ENCODE peak calls at places on chromosomes 1 and 21, in four cellular contexts. One of them, this sample, is unnamed.

GRCh38 chr1:11806307-11806936 is 431 bp downstream of the CLCN6 start:
- DNase-seq in HepG2: no peak
- DNase-seq in HCT116: no peak
- DNase-seq in A549: no peak
- DNase-seq in this sample: peak; percentile 33

GRCh38 chr1:116711061-116711582 is 43.1 kb upstream of the CD2 start:
- DNase-seq in A549: no peak
- DNase-seq in HCT116: no peak
- DNase-seq in HepG2: no peak
- DNase-seq in this sample: peak; percentile 14

GRCh38 chr21:42308914-42309752 is 6.1 kb downstream of the TFF3 start:
- DNase-seq in HCT116: no peak
- DNase-seq in HepG2: no peak
- DNase-seq in A549: no peak
- DNase-seq in this sample: no peak

GRCh38 chr1:212699104-212699838 is 369 bp downstream of the BATF3 start:
- DNase-seq in HepG2: peak; percentile 16
- DNase-seq in A549: peak; percentile 72
- DNase-seq in HCT116: peak; percentile 27
- DNase-seq in this sample: peak; percentile 75

GRCh38 chr1:209583408-209583807 is at the start of gene CAMK1G:
- DNase-seq in A549: no peak
- DNase-seq in HCT116: no peak
- DNase-seq in HepG2: no peak
- DNase-seq in this sample: no peak

GRCh38 chr1:1371354-1371740 is 3.7 kb downstream of the AURKAIP1 start:
- DNase-seq in A549: no peak
- DNase-seq in HCT116: no peak
- DNase-seq in HepG2: no peak
- DNase-seq in this sample: peak; percentile 94

GRCh38 chr1:170200665-170201397 is 55.1 kb downstream of the NTMT2 start:
- DNase-seq in A549: no peak
- DNase-seq in HCT116: no peak
- DNase-seq in HepG2: no peak
- DNase-seq in this sample: no peak

GRCh38 chr1:203153051-203153988 is 22.3 kb downstream of the MYBPH start:
- DNase-seq in HCT116: no peak
- DNase-seq in HepG2: no peak
- DNase-seq in A549: no peak
- DNase-seq in this sample: no peak

GRCh38 chr1:29481031-29481430 is 244.7 kb downstream of the PTPRU start:
- DNase-seq in HCT116: no peak
- DNase-seq in HepG2: no peak
- DNase-seq in A549: no peak
- DNase-seq in this sample: no peak

GRCh38 chr21:42735061-42735460 is 81.6 kb downstream of the PDE9A start:
- DNase-seq in HepG2: no peak
- DNase-seq in A549: no peak
- DNase-seq in HCT116: no peak
- DNase-seq in this sample: no peak

GRCh38 chr1:185917646-185918045 is 183.5 kb downstream of the HMCN1 start:
- DNase-seq in A549: peak; percentile 14
- DNase-seq in HepG2: no peak
- DNase-seq in HCT116: no peak
- DNase-seq in this sample: peak; percentile 25
- TF ChIP-seq CTCF in A549: no peak
- TF ChIP-seq CTCF in HepG2: no peak
- TF ChIP-seq CTCF in HCT116: no peak
- TF ChIP-seq CTCF in this sample: no peak

GRCh38 chr1:89870998-89871397 is 50.2 kb downstream of the LRRC8D start:
- DNase-seq in HepG2: peak; percentile 76
- DNase-seq in A549: no peak
- DNase-seq in HCT116: no peak
- DNase-seq in this sample: no peak
- TF ChIP-seq MAX in HepG2: no peak
- TF ChIP-seq MAX in A549: no peak
- TF ChIP-seq MAX in HCT116: no peak
- TF ChIP-seq MAX in this sample: no peak

DNA sequence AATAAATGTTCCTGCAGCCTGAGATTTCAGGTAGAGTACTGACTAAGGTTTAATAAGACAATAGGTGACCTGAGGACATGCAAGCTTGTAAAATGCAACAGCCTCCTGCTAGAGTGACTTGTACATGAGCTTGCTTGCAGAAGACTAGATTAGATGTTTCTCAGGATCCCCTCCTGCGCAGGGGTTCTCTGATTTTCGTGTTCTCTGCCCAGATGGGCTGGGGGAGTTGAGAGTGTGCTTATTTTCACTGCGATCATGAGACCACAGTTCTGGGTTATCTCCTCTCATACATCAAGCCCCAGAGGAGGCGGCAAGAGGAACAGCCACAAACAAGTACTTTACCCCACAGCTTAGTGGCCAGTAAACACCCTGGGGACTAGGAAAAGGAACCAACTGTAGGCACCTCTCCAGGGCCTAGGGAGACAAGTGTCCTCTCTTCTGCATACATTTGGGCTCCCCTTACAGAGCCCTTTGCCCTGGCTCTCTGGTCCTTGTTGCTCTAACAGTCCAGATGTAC is 8.0 kb downstream of the TMEM81 start:
- DNase-seq in HCT116: no peak
- DNase-seq in A549: no peak
- DNase-seq in HepG2: no peak
- DNase-seq in this sample: peak; percentile 73
- H3K4me3 ChIP-seq in HCT116: no peak overlapping the region
- H3K4me3 ChIP-seq in A549: no peak overlapping the region
- H3K4me3 ChIP-seq in HepG2: no peak overlapping the region
- H3K4me3 ChIP-seq in this sample: no peak overlapping the region

DNA sequence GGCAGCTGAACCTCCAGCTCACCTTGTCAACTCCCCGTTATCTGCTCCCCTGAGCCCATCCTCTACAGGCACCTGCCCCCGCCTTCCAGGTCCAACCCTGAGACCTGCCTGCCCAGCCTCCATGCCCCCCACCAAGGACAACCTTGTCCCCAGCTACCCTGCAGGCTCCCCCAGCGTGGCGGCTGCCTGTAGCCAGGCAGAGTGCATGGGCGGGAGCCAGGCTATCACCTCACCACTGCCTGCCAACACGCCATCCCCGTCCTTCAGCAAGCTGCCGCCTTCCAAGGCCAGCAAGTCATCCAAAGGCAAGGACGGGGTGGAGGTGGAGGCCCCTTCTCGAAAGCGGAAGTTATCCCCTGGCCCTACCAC is 3.0 kb upstream of the CYB561D1 start:
- DNase-seq in A549: no peak
- DNase-seq in HCT116: no peak
- DNase-seq in HepG2: no peak
- DNase-seq in this sample: no peak
- TF ChIP-seq CTCF in A549: no peak
- TF ChIP-seq CTCF in HCT116: no peak
- TF ChIP-seq CTCF in HepG2: no peak
- TF ChIP-seq CTCF in this sample: no peak

DNA sequence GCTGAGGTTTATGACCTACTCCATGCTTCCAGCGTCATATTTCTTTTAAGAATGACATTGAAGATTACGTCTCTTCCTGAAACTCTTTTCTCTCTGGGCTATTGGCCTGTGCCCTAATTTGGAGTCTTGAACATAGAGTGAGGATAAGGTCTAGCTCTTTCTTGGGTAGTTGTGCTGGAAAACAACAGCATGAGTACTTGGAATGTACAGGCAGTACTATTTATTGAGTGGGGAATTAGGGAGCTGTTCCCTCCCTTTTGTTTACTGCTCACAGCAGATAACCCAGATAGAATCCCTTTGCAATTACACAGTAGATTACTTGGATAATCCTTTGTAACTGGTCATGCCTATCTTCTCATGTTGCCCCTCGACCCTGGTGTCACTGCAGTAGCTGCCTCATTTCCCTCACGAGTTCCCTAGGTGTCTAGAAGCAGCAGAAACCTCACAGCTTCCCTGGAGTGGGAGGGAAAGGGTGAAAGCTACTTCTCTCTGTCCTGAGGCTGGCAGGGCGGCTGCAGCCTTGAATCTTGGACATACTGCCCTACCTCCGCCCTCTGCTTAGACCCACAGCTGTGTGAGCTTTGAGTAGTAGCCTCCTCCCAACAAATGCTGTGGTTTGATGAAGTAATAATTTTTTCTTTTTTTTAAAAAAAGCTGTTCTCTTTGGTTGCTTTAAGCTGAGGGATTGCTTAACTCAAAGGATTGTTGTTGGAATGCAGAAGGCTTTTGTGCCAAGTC is 70.5 kb downstream of the FGGY start:
- DNase-seq in HCT116: no peak
- DNase-seq in A549: no peak
- DNase-seq in HepG2: no peak
- DNase-seq in this sample: peak; percentile 77
- TF ChIP-seq MAX in HCT116: no peak
- TF ChIP-seq MAX in A549: no peak
- TF ChIP-seq MAX in HepG2: no peak
- TF ChIP-seq MAX in this sample: peak; percentile 17

GRCh38 chr1:43970502-43970901 is 692 bp downstream of the DPH2 start:
- DNase-seq in HCT116: no peak
- DNase-seq in HepG2: no peak
- DNase-seq in A549: no peak
- DNase-seq in this sample: no peak

GRCh38 chr1:43968348-43968948 is 1.4 kb upstream of the DPH2 start:
- DNase-seq in HCT116: no peak
- DNase-seq in HepG2: no peak
- DNase-seq in A549: no peak
- DNase-seq in this sample: peak; percentile 60

GRCh38 chr1:43969746-43970466 is at the start of gene DPH2:
- DNase-seq in HCT116: peak; percentile 94
- DNase-seq in HepG2: peak; percentile 96
- DNase-seq in A549: peak; percentile 95
- DNase-seq in this sample: peak; percentile 97

GRCh38 chr1:43970911-43971310 is 1.1 kb downstream of the DPH2 start:
- DNase-seq in A549: no peak
- DNase-seq in HepG2: no peak
- DNase-seq in HCT116: no peak
- DNase-seq in this sample: no peak

GRCh38 chr1:43969416-43969745 is 429 bp upstream of the DPH2 start:
- DNase-seq in A549: no peak
- DNase-seq in HCT116: no peak
- DNase-seq in HepG2: no peak
- DNase-seq in this sample: no peak
- H3K4me3 ChIP-seq in A549: no peak overlapping the region
- H3K4me3 ChIP-seq in HCT116: peak overlapping the region; percentile 99
- H3K4me3 ChIP-seq in HepG2: peak overlapping the region; percentile 14
- H3K4me3 ChIP-seq in this sample: no peak overlapping the region

GRCh38 chr1:160083968-160084770 is 2.8 kb downstream of the KCNJ9 start:
- DNase-seq in HepG2: no peak
- DNase-seq in A549: peak; percentile 76
- DNase-seq in HCT116: peak; percentile 48
- DNase-seq in this sample: peak; percentile 24
- TF ChIP-seq CTCF in HepG2: peak; percentile 70
- TF ChIP-seq CTCF in A549: peak; percentile 87
- TF ChIP-seq CTCF in HCT116: peak; percentile 76
- TF ChIP-seq CTCF in this sample: peak; percentile 27